ENCODE peak calls at places on chromosomes 6 and 20, in six cellular contexts. H, Q, D, P, Y and M are unnamed samples.

GRCh38 chr20:2006452-2007381 is 12.9 kb upstream of the PDYN start:
- DNase-seq in D (no peak), Q (no peak), Y (no peak), H (peak; percentile 32), P (peak; percentile 74), M (peak; percentile 32)

GRCh38 chr6:27839303-27840081 is 72.7 kb downstream of the OR2B2 start:
- DNase-seq in H (no peak), D (peak; percentile 28), Q (no peak), Y (no peak), P (peak; percentile 65), M (no peak)

GRCh38 chr20:13930246-13930645 is 60.2 kb downstream of the SEL1L2 start:
- DNase-seq in Q (no peak), P (peak; percentile 30), D (no peak), Y (no peak), H (no peak), M (no peak)

GRCh38 chr6:20830576-20830975 is 296.3 kb downstream of the CDKAL1 start:
- DNase-seq in D (no peak), P (no peak), Y (no peak), H (no peak), Q (no peak), M (no peak)

GRCh38 chr6:37607949-37608348 is 89.7 kb downstream of the MDGA1 start:
- DNase-seq in P (peak; percentile 21), D (no peak), H (no peak), Q (no peak), Y (no peak), M (no peak)

GRCh38 chr6:138389551-138389950 is 11.8 kb downstream of the SMIM28 start:
- DNase-seq in H (no peak), D (no peak), P (no peak), Y (no peak), Q (no peak), M (no peak)

GRCh38 chr6:143394351-143394750 is 56.1 kb downstream of the ADAT2 start:
- DNase-seq in H (no peak), Y (no peak), Q (no peak), P (no peak), D (no peak), M (no peak)

GRCh38 chr20:50625986-50626677 is 65.2 kb downstream of the RIPOR3 start:
- DNase-seq in P (peak; percentile 79), D (no peak), Y (peak; percentile 79), H (peak; percentile 69), Q (no peak), M (peak; percentile 64)

GRCh38 chr20:15179426-15180190 is 842.2 kb upstream of the FLRT3 start:
- DNase-seq in Q (no peak), P (no peak), D (no peak), H (no peak), Y (peak; percentile 44), M (no peak)

GRCh38 chr6:43070028-43070632 is 6.0 kb upstream of the PTK7 start:
- DNase-seq in Y (no peak), P (peak; percentile 77), H (no peak), Q (no peak), D (no peak), M (no peak)

GRCh38 chr20:7723284-7723683 is 217.0 kb downstream of the HAO1 start:
- DNase-seq in H (no peak), D (no peak), Y (no peak), Q (no peak), P (no peak), M (no peak)

GRCh38 chr20:62269871-62270270 is 31.6 kb downstream of the OSBPL2 start:
- DNase-seq in P (no peak), H (no peak), D (no peak), Q (no peak), Y (no peak), M (no peak)

GRCh38 chr6:149855040-149855654 is 9.0 kb downstream of the LRP11 start:
- DNase-seq in Q (no peak), D (no peak), Y (no peak), H (no peak), P (no peak), M (peak; percentile 58)

GRCh38 chr6:17519120-17519519 is 81.0 kb upstream of the FAM8A1 start:
- DNase-seq in Q (no peak), P (no peak), H (no peak), D (no peak), Y (no peak), M (no peak)

GRCh38 chr6:87501809-87502572 is 29.2 kb downstream of the SLC35A1 start:
- DNase-seq in Y (no peak), H (no peak), Q (no peak), P (no peak), D (no peak), M (no peak)

GRCh38 chr20:46983466-46983865 is 88.8 kb downstream of the EYA2 start:
- DNase-seq in P (no peak), D (no peak), Q (no peak), Y (no peak), H (no peak), M (no peak)

GRCh38 chr6:139290787-139291294 is 957 bp downstream of the TXLNB start:
- DNase-seq in H (no peak), Q (no peak), P (peak; percentile 86), Y (no peak), D (peak; percentile 17), M (no peak)

GRCh38 chr6:87237804-87238203 is 82.4 kb downstream of the ZNF292 start:
- DNase-seq in P (peak; percentile 47), D (no peak), Y (no peak), Q (no peak), H (no peak), M (no peak)

GRCh38 chr20:25252226-25252625 is 4.3 kb downstream of the PYGB start:
- DNase-seq in Y (no peak), D (no peak), Q (no peak), P (no peak), H (no peak), M (no peak)

GRCh38 chr6:32081168-32081624 is 27.9 kb downstream of the TNXB start:
- DNase-seq in H (no peak), P (peak; percentile 97), Y (peak; percentile 82), Q (no peak), D (peak; percentile 42), M (no peak)

GRCh38 chr6:132253906-132254305 is 147.4 kb downstream of the MOXD1 start:
- DNase-seq in H (no peak), Y (no peak), Q (no peak), D (no peak), P (no peak), M (no peak)